ENCODE peak calls at places on chromosomes 3 and 15, in five cellular contexts. Z is substantia nigra; I is NCI-H510A treated with DMSO at 0.1 percent for 48 hours; Y is GM10248; S is Jurkat, Clone E6-1. K is an unnamed sample.

GRCh38 chr3:20186600-20187004 is 596 bp upstream of the SGO1 start:
- DNase-seq in Z (no peak), I (peak; percentile 19), Y (no peak), S (no peak), K (no peak)

GRCh38 chr15:98537516-98538060 is 110.8 kb upstream of the IGF1R start:
- DNase-seq in Z (no peak), I (no peak), Y (no peak), S (no peak), K (no peak)

GRCh38 chr3:171744055-171744741 is 66.1 kb downstream of the PLD1 start:
- DNase-seq in Z (no peak), I (no peak), Y (no peak), S (no peak), K (no peak)

GRCh38 chr3:46238386-46238785 is 3.9 kb upstream of the CCR3 start:
- DNase-seq in Z (no peak), I (no peak), Y (no peak), S (no peak), K (no peak)

GRCh38 chr3:27659279-27660021 is 62.7 kb downstream of the EOMES start:
- DNase-seq in Z (no peak), I (peak; percentile 4), Y (peak; percentile 45), S (no peak), K (peak; percentile 1)

GRCh38 chr3:12966847-12967750 is 106.1 kb downstream of the IQSEC1 start:
- DNase-seq in Z (no peak), I (no peak), Y (peak; percentile 42), S (no peak), K (no peak)

GRCh38 chr3:33437556-33438283 is 2.5 kb downstream of the UBP1 start:
- DNase-seq in Z (no peak), I (no peak), Y (no peak), S (no peak), K (no peak)

GRCh38 chr15:90869601-90870353 is 1.4 kb downstream of the FURIN start:
- DNase-seq in Z (peak; percentile 38), I (peak; percentile 90), Y (no peak), S (peak; percentile 47), K (peak; percentile 46)

GRCh38 chr3:44529927-44530326 is 25.1 kb upstream of the ZKSCAN7 start:
- DNase-seq in Z (no peak), I (no peak), Y (no peak), S (peak; percentile 37), K (no peak)

GRCh38 chr15:84766461-84767005 is 18.1 kb downstream of the ZNF592 start:
- DNase-seq in Z (no peak), I (no peak), Y (no peak), S (no peak), K (no peak)

GRCh38 chr15:39860200-39860599 is 59.9 kb downstream of the GPR176 start:
- DNase-seq in Z (no peak), I (no peak), Y (no peak), S (no peak), K (no peak)

GRCh38 chr3:190183121-190183520 is 62.4 kb upstream of the P3H2 start:
- DNase-seq in Z (no peak), I (peak; percentile 70), Y (peak; percentile 22), S (no peak), K (peak; percentile 68)

GRCh38 chr3:72976182-72976825 is 20.3 kb upstream of the PPP4R2 start:
- DNase-seq in Z (no peak), I (no peak), Y (no peak), S (no peak), K (no peak)

GRCh38 chr15:77419050-77419835 is 661 bp downstream of the PEAK1 start:
- DNase-seq in Z (no peak), I (no peak), Y (peak; percentile 56), S (no peak), K (no peak)

GRCh38 chr3:99419111-99419510 is 219.3 kb upstream of the COL8A1 start:
- DNase-seq in Z (no peak), I (no peak), Y (no peak), S (no peak), K (no peak)

GRCh38 chr15:90047956-90048575 is 46.9 kb downstream of the ZNF710 start:
- DNase-seq in Z (peak; percentile 55), I (no peak), Y (no peak), S (no peak), K (no peak)

GRCh38 chr3:48423883-48424695 is 5.8 kb downstream of the PLXNB1 start:
- DNase-seq in Z (peak; percentile 56), I (no peak), Y (no peak), S (no peak), K (no peak)

K was measured in DMS153.